ENCODE peak calls at places on chromosomes 12 and 14, in seven cellular contexts. W, B, O, Z, J, C and D are unnamed samples.

GRCh38 chr12:130337476-130338303 is at the start of gene PIWIL1:
- DNase-seq in O (no peak), B (no peak), W (no peak), Z (no peak), J (no peak), C (no peak), D (no peak)

GRCh38 chr14:50658203-50658602 is 9.9 kb downstream of the SAV1 start:
- DNase-seq in B (no peak), O (no peak), C (peak), Z (no peak), J (no peak), W (no peak), D (no peak)

GRCh38 chr12:21843795-21844194 is 69.3 kb upstream of the KCNJ8 start:
- DNase-seq in Z (no peak), C (no peak), W (no peak), B (no peak), O (no peak), J (no peak), D (no peak)

GRCh38 chr12:7609480-7609879 is 56.2 kb downstream of the APOBEC1 start:
- DNase-seq in J (no peak), O (no peak), B (no peak), Z (no peak), W (no peak), C (no peak), D (no peak)

GRCh38 chr14:70086685-70087379 is 101.9 kb downstream of the SLC8A3 start:
- DNase-seq in C (peak), O (no peak), W (no peak), J (peak), B (no peak), Z (no peak), D (no peak)

GRCh38 chr12:94109154-94109553 is 39.2 kb upstream of the PLXNC1 start:
- DNase-seq in O (peak), B (no peak), Z (no peak), J (no peak), W (no peak), C (no peak), D (no peak)

GRCh38 chr12:92094751-92095161 is 50.9 kb downstream of the BTG1 start:
- DNase-seq in Z (no peak), W (no peak), O (no peak), B (no peak), C (peak), J (no peak), D (no peak)

GRCh38 chr14:69663322-69663686 is 51.9 kb downstream of the SUSD6 start:
- DNase-seq in C (no peak), W (no peak), J (no peak), B (no peak), O (no peak), Z (no peak), D (no peak)